ENCODE peak calls at places on chromosomes 7 and 10, in five cellular contexts. Y is mucosa of gallbladder; U is effector memory CD8-positive, alpha-beta T cell; R is epithelial cell of esophagus; D is NCI-H774. F is an unnamed sample.

GRCh38 chr10:94108200-94108599 is 114.5 kb downstream of the PLCE1 start:
- DNase-seq in R (peak), U (no peak), D (no peak), Y (no peak), F (no peak)

GRCh38 chr7:24912874-24913514 is 67.0 kb downstream of the OSBPL3 start:
- DNase-seq in Y (no peak), D (no peak), U (no peak), R (no peak), F (no peak)

GRCh38 chr7:13359656-13360055 is 629.8 kb downstream of the ETV1 start:
- DNase-seq in D (no peak), Y (no peak), R (no peak), U (no peak), F (no peak)

GRCh38 chr7:28674359-28674782 is 262.1 kb downstream of the CREB5 start:
- DNase-seq in R (peak), Y (peak), U (no peak), D (no peak), F (peak)

GRCh38 chr10:62669351-62669750 is 135.2 kb upstream of the ADO start:
- DNase-seq in U (no peak), D (no peak), Y (no peak), R (no peak), F (no peak)

GRCh38 chr10:86250399-86250798 is 116.2 kb downstream of the GRID1 start:
- DNase-seq in R (no peak), Y (peak), D (no peak), U (no peak), F (no peak)

GRCh38 chr7:47992446-47992845 is 13.0 kb upstream of the HUS1 start:
- DNase-seq in Y (no peak), D (no peak), R (no peak), U (no peak), F (no peak)

GRCh38 chr10:31490858-31491504 is 172.0 kb downstream of the ZEB1 start:
- DNase-seq in Y (no peak), R (peak), U (peak), D (peak), F (peak)

GRCh38 chr10:118471863-118472262 is 123.6 kb downstream of the PRLHR start:
- DNase-seq in Y (no peak), D (no peak), U (no peak), R (peak), F (no peak)

GRCh38 chr7:5636914-5637313 is 144.5 kb downstream of the RNF216 start:
- DNase-seq in U (no peak), R (peak), Y (peak), D (no peak), F (no peak)

GRCh38 chr10:132565516-132566209 is 28.1 kb downstream of the INPP5A start:
- DNase-seq in D (no peak), U (no peak), R (peak), Y (no peak), F (no peak)

GRCh38 chr7:148286150-148286549 is 304.4 kb upstream of the C7orf33 start:
- DNase-seq in U (no peak), R (peak), Y (peak), D (no peak), F (peak)

GRCh38 chr7:27156901-27157716 is 634 bp upstream of the HOXA7 start:
- DNase-seq in Y (no peak), D (no peak), R (no peak), U (no peak), F (no peak)

GRCh38 chr10:44056947-44057811 is 327.7 kb downstream of the CXCL12 start:
- DNase-seq in R (no peak), U (no peak), Y (no peak), D (no peak), F (no peak)

GRCh38 chr7:54869513-54869912 is 110.5 kb upstream of the SEC61G start:
- DNase-seq in U (no peak), R (no peak), D (no peak), Y (no peak), F (no peak)

GRCh38 chr7:74656421-74656910 is 1.1 kb upstream of the GTF2I start:
- DNase-seq in U (peak), Y (peak), D (no peak), R (no peak), F (peak)

GRCh38 chr7:147997636-147998035 is 592.9 kb upstream of the C7orf33 start:
- DNase-seq in R (no peak), U (no peak), Y (no peak), D (no peak), F (no peak)

GRCh38 chr10:44422153-44422552 is 37.3 kb upstream of the CXCL12 start:
- DNase-seq in Y (no peak), R (no peak), D (no peak), U (no peak), F (no peak)

GRCh38 chr7:140646931-140647647 is 6.5 kb upstream of the DENND2A start:
- DNase-seq in D (peak), U (peak), R (no peak), Y (no peak), F (peak)

GRCh38 chr10:92552310-92552709 is 21.6 kb downstream of the IDE start:
- DNase-seq in Y (no peak), U (no peak), R (no peak), D (no peak), F (no peak)